ENCODE peak calls at places on chromosomes 16 and 17, in seven cellular contexts. U is choroid plexus epithelial cell; Y is SHP77; I is T47D; L is HCT116; Z is stimulated activated CD4-positive, alpha-beta T cell treated with anti-CD3 and anti-CD28 coated beads, Interleukin-15, amount 100 ng/mL, for 48 hours; A is NCI-H1105. H is an unnamed sample.

GRCh38 chr17:32357615-32358014 is 7.7 kb downstream of the ZNF207 start:
- DNase-seq in U (no peak), Y (no peak), I (no peak), L (no peak), Z (no peak), A (no peak), H (no peak)

GRCh38 chr17:40321502-40322416 is 12.8 kb downstream of the RARA start:
- DNase-seq in U (no peak), Y (no peak), I (no peak), L (no peak), Z (no peak), A (no peak), H (no peak)

GRCh38 chr16:70753228-70753627 is 47.7 kb downstream of the VAC14 start:
- DNase-seq in U (no peak), Y (no peak), I (no peak), L (no peak), Z (no peak), A (no peak), H (no peak)

GRCh38 chr17:12320286-12320685 is 299.6 kb downstream of the MAP2K4 start:
- DNase-seq in U (peak), Y (no peak), I (no peak), L (no peak), Z (no peak), A (no peak), H (peak)

GRCh38 chr17:64635647-64636305 is 26.3 kb downstream of the SMURF2 start:
- DNase-seq in U (peak), Y (no peak), I (peak), L (no peak), Z (no peak), A (no peak), H (peak)

GRCh38 chr17:74682442-74683190 is 30.1 kb downstream of the CD300LF start:
- DNase-seq in U (no peak), Y (no peak), I (no peak), L (no peak), Z (no peak), A (no peak), H (no peak)

GRCh38 chr17:31060814-31061550 is 33.8 kb upstream of the NF1 start:
- DNase-seq in U (no peak), Y (no peak), I (no peak), L (no peak), Z (no peak), A (no peak), H (no peak)

GRCh38 chr16:74837056-74837455 is 62.4 kb upstream of the FA2H start:
- DNase-seq in U (no peak), Y (no peak), I (no peak), L (no peak), Z (no peak), A (peak), H (no peak)

GRCh38 chr17:49249292-49249794 is 18.8 kb upstream of the PHOSPHO1 start:
- DNase-seq in U (peak), Y (no peak), I (no peak), L (no peak), Z (no peak), A (no peak), H (no peak)

GRCh38 chr16:11045846-11046245 is 101.5 kb downstream of the CLEC16A start:
- DNase-seq in U (peak), Y (no peak), I (no peak), L (no peak), Z (no peak), A (no peak), H (no peak)

GRCh38 chr17:45986056-45986455 is 13.0 kb upstream of the STH start:
- DNase-seq in U (no peak), Y (no peak), I (no peak), L (no peak), Z (no peak), A (no peak), H (no peak)